ENCODE peak calls at places on chromosomes 1 and 21, in four cellular contexts. A, D, S and G are unnamed samples. For H3K27me3, the result is how much of the 10 kb centered on the place peaks cover.

GRCh38 chr21:31753949-31754348 is 22.0 kb upstream of the SCAF4 start:
- DNase-seq in A (no peak), D (no peak), S (no peak), G (no peak)

GRCh38 chr1:205316179-205316578 is 5.4 kb downstream of the NUAK2 start:
- DNase-seq in A (no peak), D (no peak), S (no peak), G (no peak)

GRCh38 chr1:208135354-208135753 is 108.8 kb downstream of the PLXNA2 start:
- DNase-seq in A (no peak), D (no peak), S (no peak), G (no peak)

GRCh38 chr1:245378352-245379144 is 223.8 kb downstream of the KIF26B start:
- DNase-seq in A (no peak), D (no peak), S (no peak), G (no peak)

GRCh38 chr21:16534408-16535099 is 804.8 kb downstream of the USP25 start:
- DNase-seq in A (no peak), D (no peak), S (peak), G (no peak)

GRCh38 chr1:57302812-57303607 is 120.8 kb downstream of the DAB1 start:
- DNase-seq in A (no peak), D (no peak), S (no peak), G (no peak)

GRCh38 chr1:234406871-234407270 is 33.6 kb downstream of the COA6 start:
- DNase-seq in A (no peak), D (no peak), S (no peak), G (no peak)

GRCh38 chr1:61322769-61323168 is 240.4 kb downstream of the NFIA start:
- DNase-seq in A (peak), D (no peak), S (no peak), G (no peak)

GRCh38 chr1:101314244-101314643 is 77.4 kb downstream of the S1PR1 start:
- DNase-seq in A (peak), D (no peak), S (no peak), G (peak)

GRCh38 chr1:197199923-197200467 is 53.5 kb upstream of the ASPM start:
- DNase-seq in A (no peak), D (no peak), S (no peak), G (no peak)

GRCh38 chr1:151898519-151898991 is 10.8 kb downstream of the THEM4 start:
- DNase-seq in A (no peak), D (peak), S (no peak), G (peak)

GRCh38 chr1:212860713-212861581 is 2.9 kb downstream of the FLVCR1 start:
- DNase-seq in A (peak), D (no peak), S (no peak), G (peak)

GRCh38 chr21:31731112-31731801 is 661 bp downstream of the SCAF4 start:
- DNase-seq in A (no peak), D (peak), S (peak), G (no peak)

GRCh38 chr1:91303165-91303564 is 101.5 kb downstream of the HFM1 start:
- DNase-seq in A (no peak), D (no peak), S (no peak), G (no peak)

GRCh38 chr1:232952514-232953175 is 2.2 kb downstream of the NTPCR start:
- DNase-seq in A (peak), D (no peak), S (no peak), G (peak)

GRCh38 chr1:183841550-183841949 is 36.6 kb downstream of the RGL1 start:
- DNase-seq in A (peak), D (no peak), S (no peak), G (no peak)

GRCh38 chr1:77100870-77101269 is 118.4 kb downstream of the PIGK start:
- DNase-seq in A (peak), D (no peak), S (no peak), G (no peak)

GRCh38 chr1:145855426-145855948 is 3.4 kb downstream of the PIAS3 start:
- DNase-seq in A (no peak), D (no peak), S (no peak), G (no peak)

GRCh38 chr1:244965182-244965581 is 100.8 kb upstream of the HNRNPU start:
- DNase-seq in A (no peak), D (no peak), S (no peak), G (no peak)

GRCh38 chr1:70101774-70102173 is 103.6 kb downstream of the LRRC40 start:
- DNase-seq in A (no peak), D (no peak), S (no peak), G (no peak)

GRCh38 chr21:16180613-16181012 is 450.8 kb downstream of the USP25 start:
- DNase-seq in A (no peak), D (no peak), S (no peak), G (no peak)

GRCh38 chr1:189787201-189787600 is 690.5 kb downstream of the BRINP3 start:
- DNase-seq in A (no peak), D (no peak), S (no peak), G (no peak)

GRCh38 chr21:31426235-31426797 is 82.3 kb upstream of the TIAM1 start:
- DNase-seq in A (no peak), D (no peak), S (no peak), G (peak)

GRCh38 chr1:21904475-21904724 is 32.7 kb downstream of the HSPG2 start:
- DNase-seq in A (no peak), D (no peak), S (no peak), G (no peak)

GRCh38 chr1:4115191-4115900 is 215.3 kb upstream of the C1orf174 start:
- DNase-seq in A (no peak), D (no peak), S (no peak), G (no peak)

GRCh38 chr1:156652131-156652991 is 10.4 kb downstream of the BCAN start:
- DNase-seq in A (peak), D (no peak), S (no peak), G (no peak)

GRCh38 chr21:15506086-15506485 is 223.7 kb upstream of the USP25 start:
- DNase-seq in A (peak), D (no peak), S (no peak), G (no peak)

GRCh38 chr1:233459470-233459945 is 132.0 kb downstream of the MAP3K21 start:
- DNase-seq in A (no peak), D (no peak), S (no peak), G (no peak)

GRCh38 chr1:20792177-20792576 is 5.1 kb upstream of the HP1BP3 start:
- DNase-seq in A (no peak), D (no peak), S (no peak), G (peak)

GRCh38 chr21:46295177-46295711 is 9.1 kb downstream of the YBEY start:
- DNase-seq in A (no peak), D (no peak), S (peak), G (peak)

GRCh38 chr1:9196129-9197040 is 38.2 kb upstream of the H6PD start:
- DNase-seq in A (peak), D (peak), S (peak), G (peak)

GRCh38 chr1:9201421-9202239 is 32.9 kb upstream of the H6PD start:
- DNase-seq in A (peak), D (no peak), S (no peak), G (peak)

GRCh38 chr1:9200441-9200840 is 34.1 kb upstream of the H6PD start:
- DNase-seq in A (no peak), D (no peak), S (no peak), G (no peak)

GRCh38 chr1:9197186-9198099 is 37.1 kb upstream of the H6PD start:
- DNase-seq in A (no peak), D (no peak), S (no peak), G (peak)

GRCh38 chr1:9198538-9199361 is 35.8 kb upstream of the H6PD start:
- DNase-seq in A (no peak), D (no peak), S (no peak), G (peak)
- TF ChIP-seq CTCF in A (no peak), D (no peak), S (peak), G (peak)

DNA sequence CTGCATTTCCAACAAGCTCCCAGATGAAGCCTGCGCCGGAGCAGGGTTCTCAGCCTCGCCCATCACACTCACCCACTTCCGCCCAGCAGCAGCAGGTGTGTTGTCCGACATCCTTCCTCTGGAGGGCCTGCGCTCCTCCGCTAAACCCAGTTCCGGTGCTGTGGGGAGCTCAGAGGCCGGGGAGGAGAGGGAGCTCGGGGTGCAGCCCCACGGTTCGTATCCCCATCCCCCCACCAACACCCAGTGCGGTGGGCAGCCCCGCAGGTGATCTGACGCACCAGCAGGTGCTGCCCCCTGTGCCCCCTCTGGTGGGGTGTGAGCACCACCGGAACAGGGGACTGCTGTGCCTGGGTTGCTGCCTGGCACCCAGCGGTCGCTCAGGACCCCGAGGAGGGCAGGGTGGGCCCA is 3.4 kb upstream of the PEX10 start:
- DNase-seq in A (peak), D (no peak), S (no peak), G (no peak)
- H3K27me3 ChIP-seq in A (under half), D (under half), S (half or more), G (under half)

GRCh38 chr1:41394918-41395598 is 33.8 kb downstream of the FOXO6 start:
- DNase-seq in A (no peak), D (no peak), S (no peak), G (no peak)
- TF ChIP-seq CTCF in A (no peak), D (no peak), S (no peak), G (no peak)

DNA sequence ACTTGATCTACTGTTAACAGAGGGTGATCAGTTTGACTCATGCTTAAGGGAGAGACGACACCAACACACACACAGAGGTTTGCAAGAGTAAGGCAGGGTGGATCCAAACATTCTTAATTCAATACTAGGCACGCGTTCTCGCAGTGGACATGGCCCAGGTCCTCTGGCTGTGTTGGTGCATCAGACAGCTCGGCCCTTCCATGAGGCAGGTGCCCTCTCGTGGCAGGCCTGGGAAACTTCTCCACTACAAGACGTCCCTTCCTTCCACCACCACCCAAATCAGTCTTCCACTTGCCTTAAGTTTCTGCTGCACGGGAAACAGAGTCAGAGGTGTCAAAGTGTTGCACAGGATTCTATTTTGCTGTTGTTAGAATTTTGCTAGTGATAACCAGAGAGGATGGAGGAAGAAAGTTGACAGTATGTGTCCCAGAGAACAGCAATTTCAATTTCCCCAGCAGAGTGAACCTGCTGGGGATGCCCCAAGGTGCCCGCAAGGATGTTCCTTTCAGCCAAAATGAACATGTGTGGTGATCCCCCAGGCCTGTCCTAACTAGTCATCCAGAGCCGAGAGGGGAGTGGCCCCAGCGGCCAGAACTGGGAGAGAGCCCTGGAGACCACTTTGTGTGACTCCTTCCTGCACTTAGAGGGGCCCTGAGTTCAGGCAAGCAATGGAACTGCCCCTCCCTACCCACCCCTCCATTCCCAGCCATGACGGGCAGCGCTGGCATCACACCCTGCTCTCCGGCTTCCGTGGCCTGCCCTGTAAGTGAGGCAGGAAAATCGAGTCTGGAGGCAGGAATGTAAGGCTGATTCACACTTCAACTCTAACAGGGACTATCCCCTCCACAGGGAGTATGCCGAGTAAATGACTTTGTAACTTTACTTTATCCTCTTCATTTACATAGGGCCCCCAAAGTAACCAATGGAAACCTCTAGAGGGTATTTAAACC is 34.8 kb downstream of the MX1 start:
- DNase-seq in A (peak), D (peak), S (peak), G (peak)
- H3K27me3 ChIP-seq in A (under half), D (under half), S (under half), G (under half)